ENCODE peak calls at places on chromosome 20, in five cellular contexts. K is WTC11, W is A549, S is HepG2, J is K562. M is an unnamed sample.

GRCh38 chr20:58466729-58467571 is 48.2 kb downstream of the APCDD1L start:
- DNase-seq in K (no peak), J (no peak), S (no peak), W (no peak), M (no peak)

GRCh38 chr20:17538517-17539170 is 7.5 kb upstream of the BFSP1 start:
- DNase-seq in W (peak; percentile 69), S (no peak), K (no peak), J (no peak), M (peak; percentile 21)

GRCh38 chr20:39829713-39830112 is 859.3 kb downstream of the MAFB start:
- DNase-seq in J (no peak), W (no peak), K (no peak), S (no peak), M (peak; percentile 72)

GRCh38 chr20:18999076-18999475 is 185.5 kb downstream of the SCP2D1 start:
- DNase-seq in S (no peak), W (no peak), K (no peak), J (no peak), M (no peak)

GRCh38 chr20:62355527-62356142 is 11.5 kb downstream of the LAMA5 start:
- DNase-seq in S (peak; percentile 65), K (no peak), J (no peak), W (peak; percentile 91), M (no peak)

GRCh38 chr20:24815196-24815815 is 133.8 kb upstream of the CST7 start:
- DNase-seq in J (no peak), K (no peak), S (no peak), W (no peak), M (no peak)

GRCh38 chr20:40008177-40008576 is 680.9 kb downstream of the MAFB start:
- DNase-seq in K (no peak), S (no peak), W (no peak), J (no peak), M (no peak)

GRCh38 chr20:54048489-54048888 is 21.9 kb downstream of the BCAS1 start:
- DNase-seq in J (no peak), K (no peak), W (no peak), S (no peak), M (no peak)

GRCh38 chr20:47187450-47188195 is 168.9 kb downstream of the ZMYND8 start:
- DNase-seq in S (no peak), K (no peak), W (no peak), J (no peak), M (no peak)

GRCh38 chr20:33731693-33732165 is at the start of gene ZNF341:
- DNase-seq in J (peak; percentile 94), W (peak; percentile 91), S (peak; percentile 90), K (peak; percentile 90), M (peak; percentile 16)

GRCh38 chr20:18754030-18754659 is 59.4 kb upstream of the SCP2D1 start:
- DNase-seq in K (no peak), W (no peak), J (no peak), S (no peak), M (peak; percentile 73)

GRCh38 chr20:35690265-35690664 is 8.9 kb downstream of the NFS1 start:
- DNase-seq in K (no peak), S (no peak), J (no peak), W (no peak), M (no peak)

GRCh38 chr20:52649727-52650126 is 322.4 kb upstream of the TSHZ2 start:
- DNase-seq in J (no peak), S (no peak), K (no peak), W (no peak), M (no peak)

GRCh38 chr20:25481235-25481917 is 73.9 kb downstream of the GINS1 start:
- DNase-seq in J (no peak), K (no peak), W (no peak), S (no peak), M (no peak)

GRCh38 chr20:40687384-40688128 is 1.5 kb downstream of the MAFB start:
- DNase-seq in J (no peak), W (no peak), K (peak; percentile 68), S (no peak), M (no peak)

GRCh38 chr20:32877507-32877906 is 18.8 kb downstream of the EFCAB8 start:
- DNase-seq in S (no peak), J (no peak), K (no peak), W (no peak), M (no peak)

GRCh38 chr20:50737352-50737751 is 6.0 kb downstream of the PARD6B start:
- DNase-seq in S (no peak), W (peak; percentile 62), K (peak; percentile 22), J (peak; percentile 81), M (no peak)

GRCh38 chr20:24773751-24774201 is 175.3 kb upstream of the CST7 start:
- DNase-seq in K (no peak), W (peak; percentile 73), J (no peak), S (no peak), M (peak; percentile 15)

GRCh38 chr20:61114776-61115175 is 137.3 kb upstream of the CDH4 start:
- DNase-seq in J (no peak), S (no peak), W (no peak), K (no peak), M (no peak)

GRCh38 chr20:23273776-23274175 is 76.8 kb upstream of the NXT1 start:
- DNase-seq in S (no peak), K (no peak), J (no peak), W (no peak), M (no peak)

GRCh38 chr20:41654884-41655283 is 36.7 kb upstream of the CHD6 start:
- DNase-seq in W (no peak), J (peak; percentile 36), K (peak; percentile 54), S (no peak), M (no peak)

GRCh38 chr20:47456952-47457724 is 44.5 kb upstream of the NCOA3 start:
- DNase-seq in W (peak; percentile 94), J (peak; percentile 20), K (no peak), S (no peak), M (no peak)

GRCh38 chr20:60447703-60448102 is 489.5 kb downstream of the CDH26 start:
- DNase-seq in W (no peak), J (no peak), K (no peak), S (no peak), M (no peak)

GRCh38 chr20:51185277-51185676 is 162.4 kb upstream of the KCNG1 start:
- DNase-seq in J (peak; percentile 11), W (no peak), K (no peak), S (no peak), M (no peak)

GRCh38 chr20:57743450-57744095 is 33.8 kb upstream of the PMEPA1 start:
- DNase-seq in W (peak; percentile 76), S (no peak), J (no peak), K (no peak), M (no peak)

GRCh38 chr20:60202046-60202445 is 243.8 kb downstream of the CDH26 start:
- DNase-seq in J (no peak), W (no peak), K (no peak), S (no peak), M (no peak)

DNA sequence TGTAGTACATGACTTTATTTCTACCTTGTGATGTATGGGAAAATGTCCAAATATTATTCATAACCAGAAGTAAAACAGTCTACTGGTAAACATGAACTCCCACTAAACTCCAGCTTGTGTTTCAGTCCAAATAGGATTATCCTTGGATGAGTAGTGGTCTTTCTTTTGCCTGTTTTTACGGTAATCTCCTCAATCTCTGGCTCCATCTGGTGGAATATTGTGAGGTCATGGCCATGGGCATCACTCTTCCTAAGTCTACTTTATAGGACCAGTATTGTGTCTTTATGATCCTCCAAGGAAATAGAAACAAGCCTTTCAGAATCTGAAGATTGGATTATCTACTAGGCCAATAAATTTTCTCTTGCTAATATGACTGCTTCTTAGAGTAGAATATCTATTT is 505.0 kb downstream of the BMP2 start:
- DNase-seq in J (no peak), W (no peak), K (no peak), S (no peak), M (no peak)
- TF ChIP-seq ESRRA in J (no peak), W (no peak), K (no peak), S (no peak), M (no peak)

DNA sequence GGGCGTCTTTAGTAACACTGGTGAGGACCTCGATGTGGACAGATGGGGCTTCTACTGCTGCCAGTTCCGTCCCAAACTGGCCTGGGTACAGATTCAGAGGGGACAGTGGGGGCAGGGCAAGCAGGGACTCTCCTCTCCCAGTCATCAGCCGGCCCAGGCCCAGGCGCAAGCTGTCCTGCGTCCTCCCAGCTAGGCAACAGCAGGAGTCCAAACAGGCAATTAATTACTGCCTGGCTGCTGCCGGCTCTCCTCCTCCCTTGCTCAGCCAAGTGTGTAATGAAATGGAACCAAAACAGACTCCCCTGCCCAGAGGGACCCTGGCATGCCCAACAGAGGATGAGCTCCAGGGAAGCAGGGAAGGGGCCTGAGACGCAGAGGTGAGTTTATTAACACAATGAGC is 17.8 kb upstream of the SLC32A1 start:
- DNase-seq in K (peak; percentile 30), W (no peak), S (no peak), J (no peak), M (no peak)
- TF ChIP-seq ESRRA in K (no peak), W (no peak), S (no peak), J (no peak), M (no peak)

DNA sequence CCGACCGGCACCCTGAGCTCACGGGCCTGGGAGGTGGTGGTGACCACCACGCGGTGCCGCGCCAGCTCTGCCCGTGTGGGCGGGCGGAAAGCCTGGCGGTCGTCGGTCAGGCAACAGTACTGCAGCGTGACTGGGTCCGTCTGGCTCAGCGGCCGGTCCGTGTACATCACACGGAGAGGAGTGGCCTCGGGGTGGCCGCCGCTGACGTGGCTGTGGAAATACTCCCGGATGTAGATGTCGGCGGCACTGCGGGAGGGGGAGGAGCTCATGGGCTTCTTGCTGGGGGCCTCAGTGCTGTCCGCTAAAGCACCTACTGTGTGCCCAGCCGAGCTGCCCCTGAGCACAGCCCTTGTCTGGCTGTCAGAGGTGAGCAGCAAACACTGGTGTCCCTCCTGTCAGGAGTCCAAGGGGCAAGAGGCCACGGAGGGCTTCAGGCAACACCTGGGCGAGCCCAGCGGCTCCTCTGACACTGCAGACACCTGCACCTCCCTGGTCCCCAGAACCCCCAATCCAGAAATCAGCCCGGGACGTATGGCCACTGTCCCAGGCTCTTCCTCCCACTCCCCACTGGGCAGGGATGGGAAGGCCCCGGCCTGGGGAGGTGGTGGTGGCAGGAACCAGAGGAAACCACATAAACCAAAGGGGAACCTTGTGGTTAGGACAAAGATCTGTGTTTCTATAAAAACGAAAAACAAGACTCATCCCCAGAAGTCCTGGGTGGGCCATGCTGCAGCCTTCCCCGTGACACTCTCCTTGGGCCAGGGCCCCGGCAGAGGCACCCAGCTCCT is 6.5 kb downstream of the HELZ2 start:
- DNase-seq in K (no peak), S (no peak), W (no peak), J (no peak), M (peak; percentile 60)
- TF ChIP-seq ESRRA in K (no peak), S (no peak), W (no peak), J (peak; percentile 50), M (no peak)

GRCh38 chr20:371755-372542 is 8.6 kb upstream of the TRIB3 start:
- DNase-seq in W (peak; percentile 96), S (peak; percentile 99), J (peak; percentile 97), K (no peak), M (no peak)
- TF ChIP-seq ESRRA in W (peak; percentile 17), S (peak; percentile 97), J (peak; percentile 95), K (no peak), M (no peak)

GRCh38 chr20:8389381-8390368 is 257.6 kb downstream of the PLCB1 start:
- DNase-seq in S (peak; percentile 55), K (no peak), W (peak; percentile 51), J (peak; percentile 27), M (no peak)
- TF ChIP-seq ESRRA in S (no peak), K (no peak), W (no peak), J (no peak), M (no peak)

GRCh38 chr20:49729780-49730179 is 16.1 kb upstream of the B4GALT5 start:
- DNase-seq in S (no peak), K (no peak), W (no peak), J (no peak), M (no peak)
- TF ChIP-seq ESRRA in S (no peak), K (no peak), W (no peak), J (no peak), M (no peak)